ENCODE peak calls at places on chromosomes 5 and 9, in four cellular contexts. One of them, this sample, is unnamed.

GRCh38 chr5:159887050-159887449 is 29.2 kb upstream of the ADRA1B start:
- DNase-seq in K562: no peak
- DNase-seq in GM12878: no peak
- DNase-seq in HepG2: no peak
- DNase-seq in this sample: no peak

GRCh38 chr5:68862560-68862959 is 231.3 kb upstream of the SLC30A5 start:
- DNase-seq in K562: no peak
- DNase-seq in GM12878: no peak
- DNase-seq in HepG2: no peak
- DNase-seq in this sample: no peak

GRCh38 chr9:37471942-37472679 is 6.9 kb upstream of the ZBTB5 start:
- DNase-seq in K562: no peak
- DNase-seq in GM12878: no peak
- DNase-seq in HepG2: peak; percentile 24
- DNase-seq in this sample: no peak

GRCh38 chr9:124306098-124306735 is 48.5 kb downstream of the NEK6 start:
- DNase-seq in K562: peak; percentile 29
- DNase-seq in GM12878: no peak
- DNase-seq in HepG2: no peak
- DNase-seq in this sample: no peak

GRCh38 chr5:81315336-81315735 is 13.9 kb downstream of the ZCCHC9 start:
- DNase-seq in K562: no peak
- DNase-seq in GM12878: no peak
- DNase-seq in HepG2: no peak
- DNase-seq in this sample: no peak

GRCh38 chr5:151130922-151131891 is 26.4 kb downstream of the ANXA6 start:
- DNase-seq in K562: no peak
- DNase-seq in GM12878: no peak
- DNase-seq in HepG2: no peak
- DNase-seq in this sample: no peak

GRCh38 chr5:54171645-54172384 is 138.6 kb downstream of the ARL15 start:
- DNase-seq in K562: no peak
- DNase-seq in GM12878: no peak
- DNase-seq in HepG2: no peak
- DNase-seq in this sample: no peak

GRCh38 chr5:108398964-108399363 is 17.1 kb upstream of the FBXL17 start:
- DNase-seq in K562: peak; percentile 58
- DNase-seq in GM12878: no peak
- DNase-seq in HepG2: no peak
- DNase-seq in this sample: no peak

GRCh38 chr5:51381801-51382507 is 1.3 kb upstream of the ISL1 start:
- DNase-seq in K562: no peak
- DNase-seq in GM12878: no peak
- DNase-seq in HepG2: no peak
- DNase-seq in this sample: peak; percentile 26

DNA sequence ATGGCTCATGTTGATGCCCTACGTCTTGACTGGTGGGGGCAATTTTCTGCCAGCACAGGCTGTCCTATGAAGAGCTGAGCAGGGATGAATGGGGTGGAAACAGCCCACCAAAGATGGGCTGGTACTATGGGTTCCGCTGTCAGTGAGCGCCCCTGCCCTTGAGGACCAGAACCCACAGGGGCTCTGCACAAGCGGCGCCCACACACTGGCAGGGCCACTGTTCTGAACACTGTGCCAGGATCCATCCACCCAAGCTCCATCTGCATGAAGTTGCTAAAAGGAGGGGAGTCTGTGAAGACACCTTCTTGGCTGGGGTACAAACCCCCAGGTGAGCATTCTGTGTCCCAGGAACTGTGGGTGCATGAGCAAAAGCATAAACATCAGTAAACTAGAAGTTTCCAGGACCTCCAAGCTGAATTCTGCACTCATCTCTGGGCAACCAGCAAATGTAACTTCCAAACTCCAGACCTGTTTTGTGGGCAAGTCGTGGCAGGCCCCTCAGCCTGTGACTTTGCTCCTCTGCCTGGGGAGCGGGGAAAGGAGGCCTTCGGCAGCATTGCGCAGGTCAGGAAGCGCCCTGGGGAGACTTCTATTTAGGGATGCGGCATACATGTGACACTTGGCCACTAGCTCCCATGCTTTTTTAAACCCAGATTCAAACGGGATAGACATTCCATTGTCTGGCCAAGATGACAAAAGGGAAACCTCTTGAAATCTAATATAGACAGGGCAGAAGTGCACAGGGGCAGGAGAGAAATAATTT is 48.9 kb downstream of the PTPN3 start:
- DNase-seq in K562: no peak
- DNase-seq in GM12878: no peak
- DNase-seq in HepG2: no peak
- DNase-seq in this sample: no peak
- TF ChIP-seq NR2C2 in K562: no peak
- TF ChIP-seq NR2C2 in GM12878: no peak
- TF ChIP-seq NR2C2 in HepG2: no peak
- TF ChIP-seq NR2C2 in this sample: no peak

DNA sequence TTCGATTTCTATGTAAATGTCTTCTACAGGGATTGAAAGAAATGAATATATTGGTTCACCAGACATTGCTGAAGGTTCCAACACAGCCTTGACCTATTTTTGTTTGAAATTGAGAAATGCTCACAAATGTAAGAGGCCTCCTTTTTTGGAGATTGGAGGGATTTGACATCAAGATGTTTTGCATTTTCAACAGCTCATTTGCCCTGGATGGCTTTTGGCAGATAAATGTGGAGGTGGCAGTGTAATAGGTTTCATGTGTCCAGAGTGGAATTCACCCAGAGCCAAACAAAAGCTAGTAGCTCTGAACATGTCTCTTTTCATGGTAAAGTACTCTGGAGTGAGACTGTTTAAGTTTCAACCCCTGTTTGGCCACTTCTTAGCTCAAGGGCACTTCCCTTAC is 77.3 kb downstream of the PALM2AKAP2 start:
- DNase-seq in K562: no peak
- DNase-seq in GM12878: no peak
- DNase-seq in HepG2: no peak
- DNase-seq in this sample: no peak
- TF ChIP-seq SP1 in K562: no peak
- TF ChIP-seq SP1 in GM12878: no peak
- TF ChIP-seq SP1 in HepG2: no peak
- TF ChIP-seq SP1 in this sample: no peak

GRCh38 chr9:14312721-14313377 is 1.1 kb downstream of the NFIB start:
- DNase-seq in K562: peak; percentile 28
- DNase-seq in GM12878: no peak
- DNase-seq in HepG2: no peak
- DNase-seq in this sample: peak; percentile 42

GRCh38 chr9:14314424-14314928 is 535 bp upstream of the NFIB start:
- DNase-seq in K562: peak; percentile 70
- DNase-seq in GM12878: no peak
- DNase-seq in HepG2: peak; percentile 57
- DNase-seq in this sample: peak; percentile 34

GRCh38 chr9:14311940-14312572 is 1.9 kb downstream of the NFIB start:
- DNase-seq in K562: no peak
- DNase-seq in GM12878: no peak
- DNase-seq in HepG2: no peak
- DNase-seq in this sample: no peak

GRCh38 chr9:14313951-14314423 is at the start of gene NFIB:
- DNase-seq in K562: peak; percentile 62
- DNase-seq in GM12878: no peak
- DNase-seq in HepG2: peak; percentile 60
- DNase-seq in this sample: peak; percentile 63

DNA sequence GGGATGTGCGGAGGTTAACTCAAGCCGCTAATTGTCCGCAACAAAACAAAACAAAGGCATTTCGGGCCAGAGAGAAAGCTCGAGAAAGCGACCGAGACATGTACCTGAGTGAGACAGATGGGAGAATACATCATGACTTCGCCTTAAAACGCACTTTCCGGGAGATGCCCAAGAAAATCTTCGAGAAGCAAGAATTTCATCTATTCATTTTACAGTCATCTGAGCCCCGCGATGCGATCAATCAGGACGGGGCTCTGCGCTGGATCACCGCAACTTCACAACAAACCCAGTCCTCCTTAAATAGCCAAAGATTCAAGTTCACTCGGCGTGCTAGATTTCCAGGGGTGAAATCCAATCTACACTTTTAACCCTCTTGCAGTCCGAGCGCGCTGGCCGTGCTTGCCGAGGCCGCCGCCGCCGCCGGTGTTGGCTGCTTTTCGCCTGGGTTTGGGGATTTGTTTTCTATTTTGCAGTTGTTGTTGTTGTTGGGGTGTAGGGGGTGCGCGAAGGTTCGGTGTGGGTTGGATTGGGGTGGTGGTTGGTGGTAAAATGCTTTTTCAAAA is 482 bp downstream of the NFIB start:
- DNase-seq in K562: peak; percentile 47
- DNase-seq in GM12878: no peak
- DNase-seq in HepG2: no peak
- DNase-seq in this sample: peak; percentile 50
- TF ChIP-seq NR2C2 in K562: no peak
- TF ChIP-seq NR2C2 in GM12878: no peak
- TF ChIP-seq NR2C2 in HepG2: no peak
- TF ChIP-seq NR2C2 in this sample: no peak

DNA sequence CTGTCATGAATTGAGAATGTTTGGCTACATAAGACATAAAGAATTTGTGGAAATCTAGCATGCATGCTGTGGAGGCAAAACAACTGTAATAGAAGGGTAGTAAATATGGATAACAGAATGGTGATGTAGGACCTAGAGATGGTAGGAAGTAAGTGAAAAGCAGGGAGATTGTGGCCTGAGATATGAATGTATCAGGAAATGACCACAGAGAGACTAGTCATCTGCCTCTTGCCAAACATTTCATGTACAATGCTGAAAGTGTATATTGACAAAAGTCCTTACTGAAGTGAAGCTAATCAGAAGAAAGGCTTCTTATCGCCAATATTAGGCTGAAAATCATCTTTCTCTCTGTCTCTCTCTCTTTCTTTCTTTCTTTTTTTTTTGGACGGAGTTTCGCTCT is 873.1 kb upstream of the CTNND2 start:
- DNase-seq in K562: peak; percentile 6
- DNase-seq in GM12878: no peak
- DNase-seq in HepG2: no peak
- DNase-seq in this sample: no peak
- TF ChIP-seq SP1 in K562: no peak
- TF ChIP-seq SP1 in GM12878: no peak
- TF ChIP-seq SP1 in HepG2: no peak
- TF ChIP-seq SP1 in this sample: no peak

GRCh38 chr5:31075981-31076380 is 117.5 kb upstream of the CDH6 start:
- DNase-seq in K562: no peak
- DNase-seq in GM12878: no peak
- DNase-seq in HepG2: no peak
- DNase-seq in this sample: no peak

GRCh38 chr5:31083364-31083763 is 110.1 kb upstream of the CDH6 start:
- DNase-seq in K562: no peak
- DNase-seq in GM12878: no peak
- DNase-seq in HepG2: no peak
- DNase-seq in this sample: no peak

GRCh38 chr5:31078931-31079330 is 114.6 kb upstream of the CDH6 start:
- DNase-seq in K562: no peak
- DNase-seq in GM12878: no peak
- DNase-seq in HepG2: no peak
- DNase-seq in this sample: no peak
- TF ChIP-seq NR2C2 in K562: no peak
- TF ChIP-seq NR2C2 in GM12878: no peak
- TF ChIP-seq NR2C2 in HepG2: no peak
- TF ChIP-seq NR2C2 in this sample: no peak